ENCODE peak calls at places on chromosomes 13 and 19, in four cellular contexts. One of them, this sample, is unnamed.

GRCh38 chr13:94390881-94391280 is 88.6 kb downstream of the DCT start:
- DNase-seq in glutamatergic neuron: no peak
- DNase-seq in A549: no peak
- DNase-seq in thoracic aorta: no peak
- DNase-seq in this sample: no peak

GRCh38 chr13:94557836-94558235 is 38.1 kb downstream of the TGDS start:
- DNase-seq in glutamatergic neuron: no peak
- DNase-seq in A549: no peak
- DNase-seq in thoracic aorta: no peak
- DNase-seq in this sample: no peak

GRCh38 chr13:29925457-29925856 is 75.0 kb upstream of the UBL3 start:
- DNase-seq in glutamatergic neuron: no peak
- DNase-seq in A549: peak; percentile 87
- DNase-seq in thoracic aorta: peak; percentile 90
- DNase-seq in this sample: no peak

GRCh38 chr19:51071006-51071405 is 6.1 kb upstream of the KLK13 start:
- DNase-seq in glutamatergic neuron: no peak
- DNase-seq in A549: no peak
- DNase-seq in thoracic aorta: no peak
- DNase-seq in this sample: no peak

GRCh38 chr13:113920173-113920572 is 53.7 kb downstream of the C13orf46 start:
- DNase-seq in glutamatergic neuron: no peak
- DNase-seq in A549: no peak
- DNase-seq in thoracic aorta: no peak
- DNase-seq in this sample: no peak

GRCh38 chr13:33678906-33679657 is 138.9 kb upstream of the RFC3 start:
- DNase-seq in glutamatergic neuron: no peak
- DNase-seq in A549: peak; percentile 85
- DNase-seq in thoracic aorta: peak; percentile 6
- DNase-seq in this sample: no peak

GRCh38 chr13:110407531-110407930 is 100.4 kb downstream of the COL4A2 start:
- DNase-seq in glutamatergic neuron: no peak
- DNase-seq in A549: no peak
- DNase-seq in thoracic aorta: no peak
- DNase-seq in this sample: no peak

GRCh38 chr13:48954086-48954485 is 21.6 kb upstream of the FNDC3A start:
- DNase-seq in glutamatergic neuron: no peak
- DNase-seq in A549: no peak
- DNase-seq in thoracic aorta: no peak
- DNase-seq in this sample: no peak

GRCh38 chr13:42612021-42612765 is 38.2 kb downstream of the TNFSF11 start:
- DNase-seq in glutamatergic neuron: no peak
- DNase-seq in A549: no peak
- DNase-seq in thoracic aorta: no peak
- DNase-seq in this sample: no peak

GRCh38 chr13:113307491-113307890 is 10.5 kb downstream of the LAMP1 start:
- DNase-seq in glutamatergic neuron: no peak
- DNase-seq in A549: no peak
- DNase-seq in thoracic aorta: no peak
- DNase-seq in this sample: no peak

GRCh38 chr19:5951338-5951861 is 26.5 kb downstream of the RANBP3 start:
- DNase-seq in glutamatergic neuron: no peak
- DNase-seq in A549: no peak
- DNase-seq in thoracic aorta: no peak
- DNase-seq in this sample: no peak

GRCh38 chr19:31451686-31452325 is 102.6 kb upstream of the TSHZ3 start:
- DNase-seq in glutamatergic neuron: no peak
- DNase-seq in A549: no peak
- DNase-seq in thoracic aorta: no peak
- DNase-seq in this sample: no peak

GRCh38 chr13:113762075-113762474 is 3.0 kb downstream of the TMEM255B start:
- DNase-seq in glutamatergic neuron: no peak
- DNase-seq in A549: no peak
- DNase-seq in thoracic aorta: no peak
- DNase-seq in this sample: no peak

GRCh38 chr13:111153977-111154332 is 38.8 kb downstream of the ARHGEF7 start:
- DNase-seq in glutamatergic neuron: no peak
- DNase-seq in A549: no peak
- DNase-seq in thoracic aorta: no peak
- DNase-seq in this sample: no peak

GRCh38 chr19:17109962-17110598 is 34.5 kb downstream of the MYO9B start:
- DNase-seq in glutamatergic neuron: no peak
- DNase-seq in A549: no peak
- DNase-seq in thoracic aorta: no peak
- DNase-seq in this sample: no peak

GRCh38 chr19:41914906-41915247 is 13.4 kb downstream of the ERFL start:
- DNase-seq in glutamatergic neuron: no peak
- DNase-seq in A549: no peak
- DNase-seq in thoracic aorta: no peak
- DNase-seq in this sample: no peak

GRCh38 chr19:5396963-5397362 is 56.4 kb upstream of the PTPRS start:
- DNase-seq in glutamatergic neuron: no peak
- DNase-seq in A549: no peak
- DNase-seq in thoracic aorta: no peak
- DNase-seq in this sample: no peak

GRCh38 chr19:2327773-2328400 is 499 bp downstream of the LSM7 start:
- DNase-seq in glutamatergic neuron: peak; percentile 14
- DNase-seq in A549: no peak
- DNase-seq in thoracic aorta: peak; percentile 19
- DNase-seq in this sample: no peak

GRCh38 chr13:32432856-32433255 is 4.9 kb upstream of the N4BP2L1 start:
- DNase-seq in glutamatergic neuron: no peak
- DNase-seq in A549: no peak
- DNase-seq in thoracic aorta: no peak
- DNase-seq in this sample: no peak

GRCh38 chr13:37418490-37418889 is 180.1 kb downstream of the POSTN start:
- DNase-seq in glutamatergic neuron: no peak
- DNase-seq in A549: no peak
- DNase-seq in thoracic aorta: no peak
- DNase-seq in this sample: no peak

GRCh38 chr13:75803175-75803611 is 167.1 kb downstream of the LMO7 start:
- DNase-seq in glutamatergic neuron: no peak
- DNase-seq in A549: no peak
- DNase-seq in thoracic aorta: no peak
- DNase-seq in this sample: no peak

GRCh38 chr19:4581381-4582111 is 22.1 kb upstream of the SEMA6B start:
- DNase-seq in glutamatergic neuron: peak; percentile 76
- DNase-seq in A549: no peak
- DNase-seq in thoracic aorta: no peak
- DNase-seq in this sample: no peak

GRCh38 chr13:34201050-34201913 is 383.3 kb downstream of the RFC3 start:
- DNase-seq in glutamatergic neuron: no peak
- DNase-seq in A549: peak; percentile 89
- DNase-seq in thoracic aorta: no peak
- DNase-seq in this sample: no peak

GRCh38 chr13:111247552-111247951 is 72.9 kb upstream of the TEX29 start:
- DNase-seq in glutamatergic neuron: no peak
- DNase-seq in A549: no peak
- DNase-seq in thoracic aorta: no peak
- DNase-seq in this sample: no peak

GRCh38 chr19:4013886-4014540 is 6.5 kb downstream of the PIAS4 start:
- DNase-seq in glutamatergic neuron: no peak
- DNase-seq in A549: no peak
- DNase-seq in thoracic aorta: no peak
- DNase-seq in this sample: no peak

GRCh38 chr13:29924951-29925350 is 74.5 kb upstream of the UBL3 start:
- DNase-seq in glutamatergic neuron: peak; percentile 15
- DNase-seq in A549: no peak
- DNase-seq in thoracic aorta: no peak
- DNase-seq in this sample: no peak

DNA sequence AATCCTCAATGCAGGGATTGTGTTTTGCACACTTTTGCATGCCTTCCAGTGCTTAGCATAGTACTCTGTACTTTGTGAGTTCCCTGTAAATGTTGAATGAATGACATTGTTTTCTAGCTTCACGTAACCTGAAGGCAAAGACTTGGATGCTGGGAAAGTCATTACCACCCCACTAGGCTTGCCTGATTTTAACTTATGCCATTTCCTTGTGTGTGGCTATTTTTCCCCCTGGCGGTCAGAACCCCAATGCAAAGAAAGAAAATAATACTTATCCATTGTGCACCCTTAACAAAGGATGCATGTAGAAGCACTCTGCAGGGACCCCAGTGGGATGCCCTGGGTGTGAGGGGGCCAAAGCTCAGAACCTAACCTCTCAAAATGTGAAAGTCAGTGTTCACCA is 1.2 kb upstream of the ENOX1 start:
- DNase-seq in glutamatergic neuron: peak; percentile 30
- DNase-seq in A549: peak; percentile 51
- DNase-seq in thoracic aorta: no peak
- DNase-seq in this sample: peak; percentile 54
- TF ChIP-seq CTCF in glutamatergic neuron: peak; percentile 64
- TF ChIP-seq CTCF in A549: peak; percentile 33
- TF ChIP-seq CTCF in thoracic aorta: peak; percentile 11
- TF ChIP-seq CTCF in this sample: peak; percentile 78

DNA sequence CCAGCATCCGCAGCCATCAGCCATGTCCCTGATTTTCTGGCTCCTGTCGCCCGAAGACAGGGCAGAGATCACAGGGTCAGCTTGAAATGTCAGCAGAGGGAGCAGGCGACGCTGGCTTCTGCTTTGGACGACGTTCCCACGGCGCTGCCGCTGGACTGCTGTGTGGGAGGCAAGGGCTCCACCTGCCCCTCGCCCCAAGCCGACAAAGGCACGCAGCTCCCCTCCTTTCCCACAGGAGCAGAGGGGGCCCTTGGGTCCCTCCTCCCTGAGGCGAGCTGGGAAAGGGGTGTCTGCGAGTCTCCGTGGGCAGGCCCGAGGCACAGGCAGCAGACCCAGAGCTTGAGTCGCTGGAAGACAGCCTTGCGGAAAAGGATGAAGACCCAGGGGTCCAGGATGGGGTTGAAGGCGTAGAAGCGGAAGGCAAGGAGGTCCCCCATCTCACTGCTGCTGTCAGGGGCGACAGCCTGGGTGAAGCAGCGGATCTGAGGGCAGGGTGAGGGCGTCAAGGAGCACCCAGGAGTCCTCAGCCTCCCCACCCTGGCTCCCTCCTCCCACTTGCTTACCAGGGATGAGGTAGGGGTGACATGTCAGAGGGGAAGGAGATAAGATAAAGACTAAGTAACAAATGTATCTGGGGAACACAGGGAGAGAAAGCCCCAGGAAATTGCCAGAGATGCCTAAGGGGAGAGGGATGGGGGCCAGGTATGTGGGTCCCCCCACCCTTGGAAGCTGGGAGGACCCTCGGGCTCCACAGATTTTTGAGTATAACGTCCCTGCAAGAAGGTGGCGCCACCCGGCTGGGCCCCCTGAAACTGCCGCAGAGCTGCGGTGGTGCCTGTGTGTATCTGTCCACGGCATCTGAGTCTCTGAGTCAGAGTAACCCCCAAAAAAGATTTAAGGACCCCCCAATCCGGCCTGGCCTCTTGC is 3.4 kb downstream of the PTGIR start:
- DNase-seq in glutamatergic neuron: no peak
- DNase-seq in A549: no peak
- DNase-seq in thoracic aorta: no peak
- DNase-seq in this sample: no peak
- TF ChIP-seq CTCF in glutamatergic neuron: no peak
- TF ChIP-seq CTCF in A549: no peak
- TF ChIP-seq CTCF in thoracic aorta: no peak
- TF ChIP-seq CTCF in this sample: no peak

DNA sequence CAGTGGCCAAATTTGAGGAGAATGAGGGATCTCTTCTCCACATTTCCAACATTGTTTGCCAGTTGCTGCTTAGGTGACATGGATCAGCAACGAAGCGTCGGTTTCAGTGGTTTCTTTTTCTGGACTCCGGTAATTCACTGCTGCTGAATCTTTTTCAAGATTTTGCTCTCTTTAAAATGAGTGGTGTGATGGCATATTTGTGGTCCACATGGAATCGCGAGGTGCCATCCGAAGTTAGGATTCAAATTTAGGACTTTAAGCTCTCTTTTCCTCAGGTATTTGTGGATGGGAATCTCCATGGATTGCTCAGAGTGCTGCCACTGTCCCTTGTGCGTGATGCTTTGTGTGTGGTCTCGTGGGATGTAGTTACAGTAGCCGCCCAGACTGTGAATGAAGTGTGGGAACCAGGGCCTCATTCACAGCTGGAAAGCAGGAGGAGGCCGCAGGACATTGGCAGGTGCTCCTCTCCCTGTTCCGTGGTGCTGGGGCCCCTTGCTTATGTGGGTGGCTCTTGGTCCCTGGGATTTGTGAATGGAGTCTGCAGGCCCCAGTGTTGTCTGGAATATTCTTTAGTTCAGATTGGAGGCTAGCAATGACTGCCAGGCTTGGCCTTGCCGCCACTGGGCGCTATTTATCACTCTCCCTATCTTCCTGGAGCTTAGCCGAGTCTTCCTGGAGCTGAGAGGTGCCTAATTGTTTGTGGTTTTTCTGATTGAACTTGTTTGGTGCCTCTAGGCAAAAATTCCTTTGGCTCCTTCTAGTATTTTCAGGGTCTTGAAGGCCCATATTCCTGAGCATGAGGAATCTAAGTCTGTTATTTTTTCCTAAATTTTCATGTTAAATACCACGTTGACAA is 1.5 kb downstream of the ILF3 start:
- DNase-seq in glutamatergic neuron: peak; percentile 46
- DNase-seq in A549: peak; percentile 17
- DNase-seq in thoracic aorta: no peak
- DNase-seq in this sample: peak; percentile 22
- TF ChIP-seq CTCF in glutamatergic neuron: no peak
- TF ChIP-seq CTCF in A549: no peak
- TF ChIP-seq CTCF in thoracic aorta: no peak
- TF ChIP-seq CTCF in this sample: no peak

DNA sequence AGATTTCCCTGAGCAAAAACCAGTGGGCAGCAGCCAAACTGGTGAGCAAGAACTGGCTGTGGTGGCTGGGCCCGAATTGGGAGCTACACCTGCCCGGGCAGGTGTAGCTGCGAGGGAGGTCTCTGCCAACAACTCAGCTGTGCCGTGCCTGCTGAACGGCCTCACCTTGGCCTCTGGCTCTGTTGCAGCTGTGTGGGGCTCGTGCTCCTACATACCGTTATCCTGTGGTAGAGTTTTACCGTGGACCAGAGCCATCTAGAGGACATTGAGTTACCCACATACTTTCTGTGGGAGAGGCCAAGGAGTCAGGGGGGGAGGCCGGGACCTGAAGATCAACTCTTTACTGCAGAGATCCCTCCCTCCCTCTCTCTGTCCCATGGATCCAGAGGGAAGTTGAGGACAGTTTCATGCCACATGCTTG is 113.2 kb downstream of the TM9SF2 start:
- DNase-seq in glutamatergic neuron: no peak
- DNase-seq in A549: peak; percentile 53
- DNase-seq in thoracic aorta: no peak
- DNase-seq in this sample: no peak
- TF ChIP-seq CTCF in glutamatergic neuron: no peak
- TF ChIP-seq CTCF in A549: peak; percentile 33
- TF ChIP-seq CTCF in thoracic aorta: no peak
- TF ChIP-seq CTCF in this sample: no peak

DNA sequence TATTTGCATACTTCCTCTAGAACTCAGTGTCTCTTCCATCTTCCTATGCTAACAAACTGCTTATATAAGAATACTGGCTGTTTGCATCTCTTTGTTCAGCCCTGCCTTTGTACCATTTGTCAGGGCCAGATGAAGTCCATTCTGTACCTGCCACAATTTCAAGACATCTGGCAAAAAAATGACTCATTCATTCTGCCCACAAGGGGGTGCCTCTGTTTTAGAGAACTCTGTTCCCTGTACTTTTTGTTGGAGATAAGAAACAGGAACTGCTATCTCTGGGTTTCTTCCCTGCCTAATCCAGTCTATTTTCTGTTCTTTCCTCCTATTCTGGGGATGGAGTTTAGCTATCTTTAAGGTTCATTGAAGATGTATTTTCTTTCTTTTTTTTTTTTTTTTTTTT is 23.0 kb downstream of the ZNF568 start:
- DNase-seq in glutamatergic neuron: no peak
- DNase-seq in A549: no peak
- DNase-seq in thoracic aorta: no peak
- DNase-seq in this sample: no peak
- TF ChIP-seq CTCF in glutamatergic neuron: no peak
- TF ChIP-seq CTCF in A549: no peak
- TF ChIP-seq CTCF in thoracic aorta: no peak
- TF ChIP-seq CTCF in this sample: no peak